ENCODE peak calls at places on chromosomes 5 and 9, in five cellular contexts. C, K, U, I and D are unnamed samples.

GRCh38 chr5:144004146-144004545 is 166.3 kb downstream of the YIPF5 start:
- DNase-seq in U (no peak), K (no peak), C (no peak), I (no peak), D (no peak)

GRCh38 chr5:135031813-135032612 is 2.0 kb downstream of the PITX1 start:
- DNase-seq in I (no peak), U (no peak), K (no peak), C (no peak), D (no peak)

GRCh38 chr9:16192403-16193017 is 639.7 kb downstream of the CCDC171 start:
- DNase-seq in U (no peak), I (no peak), K (no peak), C (no peak), D (no peak)

GRCh38 chr5:111655169-111655924 is 101.6 kb downstream of the NREP start:
- DNase-seq in K (no peak), I (no peak), U (no peak), C (no peak), D (no peak)

GRCh38 chr9:77575785-77576184 is 72.3 kb downstream of the GNA14 start:
- DNase-seq in U (no peak), K (peak), I (no peak), C (no peak), D (peak)

GRCh38 chr9:92896037-92896436 is 18.2 kb upstream of the ZNF484 start:
- DNase-seq in U (no peak), K (no peak), I (no peak), C (no peak), D (no peak)

GRCh38 chr5:58054018-58054417 is 405.9 kb downstream of the PLK2 start:
- DNase-seq in K (no peak), C (no peak), I (no peak), U (no peak), D (no peak)

GRCh38 chr5:97554992-97555981 is 372.2 kb upstream of the RIOK2 start:
- DNase-seq in K (no peak), I (no peak), U (no peak), C (no peak), D (no peak)

GRCh38 chr5:171272996-171273970 is 35.8 kb upstream of the TLX3 start:
- DNase-seq in K (peak), U (no peak), C (no peak), I (no peak), D (no peak)

GRCh38 chr5:56712895-56713565 is 102.3 kb upstream of the MAP3K1 start:
- DNase-seq in C (no peak), K (no peak), I (no peak), U (no peak), D (peak)

GRCh38 chr9:136141716-136142415 is 23.2 kb upstream of the TMEM250 start:
- DNase-seq in K (no peak), C (no peak), U (no peak), I (no peak), D (no peak)

GRCh38 chr9:99135498-99135897 is 30.6 kb downstream of the TGFBR1 start:
- DNase-seq in U (no peak), I (no peak), K (no peak), C (no peak), D (no peak)

GRCh38 chr9:106976772-106977171 is 113.8 kb downstream of the ZNF462 start:
- DNase-seq in I (no peak), C (no peak), U (no peak), K (no peak), D (no peak)

GRCh38 chr5:133527311-133527710 is 85.0 kb downstream of the FSTL4 start:
- DNase-seq in K (no peak), C (no peak), U (no peak), I (no peak), D (no peak)

GRCh38 chr9:129353697-129354336 is 175.8 kb upstream of the IER5L start:
- DNase-seq in U (no peak), C (no peak), I (no peak), K (no peak), D (no peak)

GRCh38 chr5:157245477-157245876 is 20.4 kb upstream of the CYFIP2 start:
- DNase-seq in U (no peak), C (no peak), I (no peak), K (no peak), D (peak)

GRCh38 chr5:129963359-129963758 is 59.1 kb downstream of the CHSY3 start:
- DNase-seq in K (no peak), C (no peak), I (no peak), U (no peak), D (peak)

GRCh38 chr9:99056876-99057664 is 47.8 kb upstream of the TGFBR1 start:
- DNase-seq in I (no peak), C (no peak), U (no peak), K (no peak), D (no peak)

GRCh38 chr5:7493622-7494021 is 97.7 kb downstream of the ADCY2 start:
- DNase-seq in C (no peak), K (no peak), I (no peak), U (no peak), D (no peak)

GRCh38 chr9:86359480-86359879 is 5.3 kb upstream of the TUT7 start:
- DNase-seq in C (no peak), I (no peak), K (no peak), U (no peak), D (no peak)

GRCh38 chr5:141508440-141508807 is 19.5 kb downstream of the PCDHGC5 start:
- DNase-seq in U (no peak), I (no peak), K (no peak), C (no peak), D (no peak)

GRCh38 chr5:150307617-150308426 is 5.1 kb upstream of the ARSI start:
- DNase-seq in U (no peak), K (no peak), C (no peak), I (no peak), D (peak)

GRCh38 chr9:121604242-121604641 is 47.2 kb upstream of the DAB2IP start:
- DNase-seq in C (peak), I (no peak), U (no peak), K (no peak), D (peak)

GRCh38 chr9:12604154-12604825 is 88.9 kb upstream of the TYRP1 start:
- DNase-seq in I (no peak), K (no peak), C (no peak), U (no peak), D (peak)

GRCh38 chr5:447501-447900 is 4.5 kb downstream of the EXOC3 start:
- DNase-seq in I (no peak), U (no peak), C (no peak), K (no peak), D (no peak)

GRCh38 chr9:109556061-109556460 is 58.0 kb upstream of the PTPN3 start:
- DNase-seq in U (no peak), I (no peak), C (no peak), K (peak), D (no peak)

GRCh38 chr9:121288557-121288873 is 20.6 kb downstream of the GSN start:
- DNase-seq in U (no peak), C (no peak), I (no peak), K (no peak), D (no peak)

GRCh38 chr5:158898185-158899177 is 201.2 kb downstream of the EBF1 start:
- DNase-seq in U (no peak), K (no peak), I (no peak), C (no peak), D (no peak)